ENCODE peak calls at places on chromosomes 7 and 10, in ten cellular contexts. Y is T-helper 9 cell; U is stimulated activated CD4-positive, alpha-beta T cell treated with anti-CD3 and anti-CD28 coated beads, Interleukin-15, amount 100 ng/mL, for 1 hour; G is NCI-H774; O is cardiac septum; W is WTC11; I is T-helper 1 cell; M is stimulated activated CD8-positive, alpha-beta memory T cell treated with anti-CD3 and anti-CD28 coated beads, Interleukin-12 subunit alpha, Interleukin-12 subunit beta, amount 100 ng/mL, for 1 hour; N is amniotic epithelial cell; H is lower leg skin. B is an unnamed sample.

GRCh38 chr10:11074536-11075267 is 57.0 kb downstream of the CELF2 start:
- DNase-seq in Y (no peak), U (no peak), G (no peak), O (no peak), W (no peak), I (no peak), M (no peak), N (no peak), H (no peak), B (no peak)

GRCh38 chr7:3730271-3730670 is 429.2 kb downstream of the SDK1 start:
- DNase-seq in Y (no peak), U (no peak), G (no peak), O (no peak), W (no peak), I (no peak), M (no peak), N (no peak), H (no peak), B (no peak)

GRCh38 chr7:2621061-2621828 is 10.5 kb upstream of the TTYH3 start:
- DNase-seq in Y (no peak), U (no peak), G (no peak), O (no peak), W (peak; percentile 62), I (no peak), M (no peak), N (peak; percentile 87), H (no peak), B (no peak)

GRCh38 chr7:157688439-157689268 is 351.9 kb downstream of the DNAJB6 start:
- DNase-seq in Y (no peak), U (no peak), G (no peak), O (peak; percentile 66), W (peak; percentile 30), I (no peak), M (no peak), N (no peak), H (no peak), B (no peak)

GRCh38 chr7:154598864-154599263 is 404.1 kb downstream of the PAXIP1 start:
- DNase-seq in Y (no peak), U (no peak), G (no peak), O (no peak), W (no peak), I (no peak), M (no peak), N (no peak), H (no peak), B (no peak)

GRCh38 chr7:13179775-13180448 is 492.5 kb downstream of the ARL4A start:
- DNase-seq in Y (no peak), U (no peak), G (no peak), O (no peak), W (no peak), I (no peak), M (no peak), N (peak; percentile 86), H (no peak), B (no peak)

GRCh38 chr7:31892099-31892787 is 178.0 kb downstream of the PDE1C start:
- DNase-seq in Y (no peak), U (no peak), G (no peak), O (no peak), W (no peak), I (no peak), M (no peak), N (no peak), H (no peak), B (no peak)

GRCh38 chr10:62231805-62232204 is 36.8 kb downstream of the RTKN2 start:
- DNase-seq in Y (no peak), U (no peak), G (no peak), O (no peak), W (no peak), I (no peak), M (no peak), N (no peak), H (no peak), B (no peak)

GRCh38 chr10:58746470-58747185 is 234.0 kb downstream of the BICC1 start:
- DNase-seq in Y (no peak), U (no peak), G (no peak), O (no peak), W (no peak), I (no peak), M (no peak), N (no peak), H (no peak), B (no peak)

GRCh38 chr10:25867321-25867720 is 66.7 kb upstream of the MYO3A start:
- DNase-seq in Y (no peak), U (no peak), G (no peak), O (no peak), W (no peak), I (no peak), M (no peak), N (peak; percentile 90), H (no peak), B (no peak)

GRCh38 chr10:62972103-62972502 is 155.9 kb upstream of the EGR2 start:
- DNase-seq in Y (no peak), U (no peak), G (no peak), O (no peak), W (no peak), I (no peak), M (no peak), N (no peak), H (no peak), B (no peak)

GRCh38 chr7:156504006-156504405 is 136.6 kb upstream of the RNF32 start:
- DNase-seq in Y (no peak), U (no peak), G (no peak), O (no peak), W (no peak), I (no peak), M (no peak), N (no peak), H (no peak), B (no peak)

GRCh38 chr10:1573981-1574380 is 163.3 kb downstream of the ADARB2 start:
- DNase-seq in Y (no peak), U (no peak), G (no peak), O (peak; percentile 65), W (no peak), I (no peak), M (no peak), N (no peak), H (no peak), B (no peak)

GRCh38 chr10:58017719-58018367 is 249.9 kb downstream of the IPMK start:
- DNase-seq in Y (no peak), U (no peak), G (no peak), O (no peak), W (no peak), I (no peak), M (no peak), N (peak; percentile 93), H (no peak), B (no peak)

GRCh38 chr7:107742678-107743566 is 1.0 kb upstream of the CBLL1 start:
- DNase-seq in Y (peak; percentile 53), U (no peak), G (peak; percentile 82), O (peak; percentile 80), W (peak; percentile 77), I (no peak), M (no peak), N (no peak), H (no peak), B (peak; percentile 57)

GRCh38 chr10:112689327-112689726 is 242.3 kb downstream of the VTI1A start:
- DNase-seq in Y (no peak), U (no peak), G (no peak), O (no peak), W (peak; percentile 66), I (no peak), M (no peak), N (no peak), H (no peak), B (no peak)

GRCh38 chr7:13262929-13263530 is 575.6 kb downstream of the ARL4A start:
- DNase-seq in Y (no peak), U (no peak), G (peak; percentile 22), O (no peak), W (no peak), I (no peak), M (no peak), N (peak; percentile 47), H (no peak), B (peak; percentile 19)

GRCh38 chr7:139813689-139814088 is 15.4 kb upstream of the TBXAS1 start:
- DNase-seq in Y (no peak), U (no peak), G (no peak), O (no peak), W (no peak), I (no peak), M (no peak), N (no peak), H (no peak), B (no peak)

GRCh38 chr10:76195990-76196389 is 764.6 kb downstream of the LRMDA start:
- DNase-seq in Y (no peak), U (no peak), G (no peak), O (no peak), W (no peak), I (no peak), M (no peak), N (peak; percentile 53), H (no peak), B (no peak)

GRCh38 chr7:88291401-88292173 is 15.1 kb downstream of the STEAP4 start:
- DNase-seq in Y (no peak), U (no peak), G (no peak), O (no peak), W (no peak), I (no peak), M (no peak), N (no peak), H (no peak), B (no peak)

B was measured in COR-L47.